ENCODE peak calls at places on chromosomes 3 and 15, in eight cellular contexts. M is NCI-H1105 treated with DMSO at 0.1 percent for 48 hours; A is activated CD4-positive, alpha-beta T cell treated with anti-CD3 and anti-CD28 coated beads for 1 hour; N is right cardiac atrium; I is left ventricle myocardium superior; W is HS-5; P is HT1080; O is left cardiac atrium. B is an unnamed sample.

GRCh38 chr3:129592362-129593150 is 13.9 kb downstream of the PLXND1 start:
- DNase-seq in N (peak; percentile 91), A (no peak), P (no peak), O (peak; percentile 80), M (no peak), I (peak; percentile 86), W (no peak), B (no peak)

GRCh38 chr3:195106418-195106906 is 164.5 kb downstream of the XXYLT1 start:
- DNase-seq in N (peak; percentile 90), O (peak; percentile 82), I (peak; percentile 87), P (peak; percentile 42), M (peak; percentile 55), W (no peak), A (peak; percentile 55), B (no peak)

GRCh38 chr15:74423443-74424257 is 10.1 kb downstream of the SEMA7A start:
- DNase-seq in O (no peak), A (no peak), N (peak; percentile 41), P (no peak), W (no peak), I (no peak), M (no peak), B (no peak)

GRCh38 chr15:65094294-65094995 is 17.9 kb downstream of the KBTBD13 start:
- DNase-seq in P (no peak), O (peak; percentile 49), W (no peak), M (no peak), N (peak; percentile 48), I (peak; percentile 51), A (no peak), B (no peak)

GRCh38 chr3:51938780-51939425 is 2.8 kb downstream of the RRP9 start:
- DNase-seq in P (no peak), M (no peak), W (no peak), A (no peak), I (no peak), O (no peak), N (no peak), B (no peak)

GRCh38 chr15:55786341-55786740 is 43.4 kb upstream of the PRTG start:
- DNase-seq in A (no peak), W (no peak), I (no peak), O (no peak), P (no peak), N (no peak), M (no peak), B (no peak)

GRCh38 chr3:66276705-66277274 is 56.0 kb downstream of the SLC25A26 start:
- DNase-seq in M (peak; percentile 42), I (no peak), O (peak; percentile 53), W (peak; percentile 46), P (peak; percentile 63), N (no peak), A (peak; percentile 26), B (peak; percentile 21)

GRCh38 chr15:99249270-99249817 is at the start of gene TTC23:
- DNase-seq in A (no peak), W (peak; percentile 78), I (no peak), P (peak; percentile 89), M (no peak), O (peak; percentile 28), N (no peak), B (no peak)

GRCh38 chr3:46299608-46300460 is 54.1 kb upstream of the CCR2 start:
- DNase-seq in M (no peak), I (no peak), O (no peak), N (no peak), P (no peak), W (no peak), A (no peak), B (no peak)

GRCh38 chr15:38182900-38183299 is 69.7 kb upstream of the SPRED1 start:
- DNase-seq in N (no peak), O (no peak), A (no peak), I (no peak), P (no peak), W (no peak), M (no peak), B (no peak)

GRCh38 chr3:69181592-69182211 is 59.3 kb upstream of the LMOD3 start:
- DNase-seq in A (no peak), W (peak; percentile 83), M (no peak), I (no peak), O (no peak), N (no peak), P (peak; percentile 93), B (no peak)

GRCh38 chr15:39118510-39118909 is 462.4 kb upstream of the THBS1 start:
- DNase-seq in A (no peak), O (no peak), I (no peak), N (no peak), P (peak; percentile 90), M (no peak), W (no peak), B (no peak)

GRCh38 chr3:9172851-9173320 is 76.6 kb downstream of the SRGAP3 start:
- DNase-seq in W (no peak), O (no peak), I (no peak), A (no peak), N (peak; percentile 45), P (peak; percentile 23), M (no peak), B (no peak)

GRCh38 chr15:55791576-55792400 is 48.8 kb upstream of the PRTG start:
- DNase-seq in O (no peak), I (no peak), P (peak; percentile 70), N (no peak), M (peak; percentile 56), W (peak; percentile 88), A (no peak), B (no peak)

GRCh38 chr3:102339671-102340070 is 95.1 kb upstream of the ZPLD1 start:
- DNase-seq in P (no peak), A (no peak), M (no peak), N (no peak), I (peak; percentile 8), O (no peak), W (no peak), B (no peak)

GRCh38 chr3:128794788-128795649 is 69.0 kb downstream of the RAB7A start:
- DNase-seq in N (peak; percentile 72), M (peak; percentile 68), O (peak; percentile 50), A (peak; percentile 37), I (peak; percentile 39), P (peak; percentile 70), W (no peak), B (no peak)

GRCh38 chr3:44957986-44958385 is 18.0 kb downstream of the ZDHHC3 start:
- DNase-seq in A (no peak), W (no peak), I (no peak), P (no peak), N (no peak), O (no peak), M (no peak), B (no peak)

GRCh38 chr3:56379723-56380287 is 88.5 kb downstream of the ERC2 start:
- DNase-seq in I (no peak), M (no peak), W (no peak), A (no peak), P (no peak), O (no peak), N (no peak), B (no peak)

GRCh38 chr3:121152573-121152972 is 244.6 kb downstream of the STXBP5L start:
- DNase-seq in N (no peak), W (peak; percentile 18), M (no peak), P (peak; percentile 8), A (no peak), O (no peak), I (no peak), B (no peak)

GRCh38 chr3:4722103-4722502 is 229.0 kb downstream of the ITPR1 start:
- DNase-seq in W (peak; percentile 34), P (peak; percentile 71), N (peak; percentile 80), M (peak; percentile 4), O (peak; percentile 62), I (peak; percentile 59), A (no peak), B (no peak)

GRCh38 chr15:33311312-33311971 is 675 bp downstream of the RYR3 start:
- DNase-seq in I (no peak), P (no peak), W (no peak), A (no peak), M (no peak), N (no peak), O (no peak), B (no peak)

GRCh38 chr15:60460931-60461330 is 18.0 kb downstream of the ICE2 start:
- DNase-seq in O (no peak), P (no peak), W (no peak), M (no peak), A (no peak), I (no peak), N (no peak), B (no peak)

GRCh38 chr3:44987318-44987717 is 11.3 kb downstream of the EXOSC7 start:
- DNase-seq in M (no peak), I (no peak), W (no peak), O (no peak), P (no peak), N (no peak), A (no peak), B (no peak)

GRCh38 chr3:153621988-153622387 is 460.0 kb downstream of the RAP2B start:
- DNase-seq in P (peak; percentile 50), A (no peak), N (no peak), W (no peak), I (no peak), M (no peak), O (no peak), B (no peak)

GRCh38 chr3:168003911-168004310 is 91.8 kb downstream of the GOLIM4 start:
- DNase-seq in P (no peak), A (no peak), M (no peak), N (no peak), O (no peak), I (no peak), W (no peak), B (no peak)

GRCh38 chr15:99929266-99929665 is 196.0 kb upstream of the LYSMD4 start:
- DNase-seq in W (no peak), N (peak; percentile 59), O (no peak), M (no peak), A (no peak), P (no peak), I (no peak), B (no peak)

GRCh38 chr3:123026551-123027291 is 842 bp downstream of the SEMA5B start:
- DNase-seq in M (peak; percentile 54), A (no peak), P (no peak), N (peak; percentile 68), O (peak; percentile 42), W (no peak), I (peak; percentile 63), B (no peak)